ENCODE peak calls at places on chromosomes 4 and X, in ten cellular contexts. One of them, this sample, is unnamed.

GRCh38 chrX:20267924-20268701 is 1.4 kb upstream of the RPS6KA3 start:
- DNase-seq in ovary: peak
- DNase-seq in CD8-positive, alpha-beta T cell: peak
- DNase-seq in K562: peak
- DNase-seq in PC-9: no peak
- DNase-seq in stomach: peak
- DNase-seq in spleen: peak
- DNase-seq in brain microvascular endothelial cell: no peak
- DNase-seq in A549: no peak
- DNase-seq in IMR-90: no peak
- DNase-seq in this sample: peak

GRCh38 chrX:1462596-1463251 is 10.0 kb upstream of the ASMTL start:
- DNase-seq in K562: no peak
- DNase-seq in PC-9: no peak
- DNase-seq in IMR-90: peak
- DNase-seq in stomach: peak
- DNase-seq in spleen: peak
- DNase-seq in A549: peak
- DNase-seq in ovary: no peak
- DNase-seq in brain microvascular endothelial cell: peak
- DNase-seq in CD8-positive, alpha-beta T cell: peak
- DNase-seq in this sample: peak

GRCh38 chrX:39782276-39782675 is 315.5 kb downstream of the BCOR start:
- DNase-seq in ovary: no peak
- DNase-seq in brain microvascular endothelial cell: no peak
- DNase-seq in IMR-90: no peak
- DNase-seq in A549: no peak
- DNase-seq in CD8-positive, alpha-beta T cell: no peak
- DNase-seq in stomach: no peak
- DNase-seq in K562: no peak
- DNase-seq in spleen: peak
- DNase-seq in PC-9: no peak
- DNase-seq in this sample: no peak

GRCh38 chr4:128357286-128357685 is 69.7 kb upstream of the PGRMC2 start:
- DNase-seq in PC-9: no peak
- DNase-seq in ovary: no peak
- DNase-seq in CD8-positive, alpha-beta T cell: no peak
- DNase-seq in IMR-90: no peak
- DNase-seq in brain microvascular endothelial cell: no peak
- DNase-seq in A549: no peak
- DNase-seq in spleen: no peak
- DNase-seq in K562: no peak
- DNase-seq in stomach: no peak
- DNase-seq in this sample: no peak

GRCh38 chr4:3630934-3631585 is 98.8 kb upstream of the LRPAP1 start:
- DNase-seq in CD8-positive, alpha-beta T cell: no peak
- DNase-seq in A549: no peak
- DNase-seq in IMR-90: no peak
- DNase-seq in brain microvascular endothelial cell: no peak
- DNase-seq in spleen: peak
- DNase-seq in K562: no peak
- DNase-seq in ovary: no peak
- DNase-seq in stomach: no peak
- DNase-seq in PC-9: no peak
- DNase-seq in this sample: no peak

GRCh38 chr4:95742872-95743271 is 97.0 kb upstream of the PDHA2 start:
- DNase-seq in spleen: no peak
- DNase-seq in K562: no peak
- DNase-seq in A549: no peak
- DNase-seq in IMR-90: no peak
- DNase-seq in CD8-positive, alpha-beta T cell: no peak
- DNase-seq in brain microvascular endothelial cell: no peak
- DNase-seq in stomach: no peak
- DNase-seq in ovary: no peak
- DNase-seq in PC-9: no peak
- DNase-seq in this sample: no peak

GRCh38 chr4:38950734-38951133 is 81.5 kb downstream of the TMEM156 start:
- DNase-seq in K562: no peak
- DNase-seq in brain microvascular endothelial cell: no peak
- DNase-seq in IMR-90: peak
- DNase-seq in CD8-positive, alpha-beta T cell: no peak
- DNase-seq in stomach: no peak
- DNase-seq in A549: no peak
- DNase-seq in spleen: no peak
- DNase-seq in ovary: no peak
- DNase-seq in PC-9: no peak
- DNase-seq in this sample: no peak

GRCh38 chr4:176238157-176238608 is 30.8 kb downstream of the ASB5 start:
- DNase-seq in PC-9: no peak
- DNase-seq in stomach: no peak
- DNase-seq in A549: no peak
- DNase-seq in brain microvascular endothelial cell: peak
- DNase-seq in CD8-positive, alpha-beta T cell: no peak
- DNase-seq in ovary: no peak
- DNase-seq in IMR-90: peak
- DNase-seq in spleen: no peak
- DNase-seq in K562: no peak
- DNase-seq in this sample: no peak

GRCh38 chr4:128228778-128229457 is 58.7 kb downstream of the PGRMC2 start:
- DNase-seq in CD8-positive, alpha-beta T cell: no peak
- DNase-seq in stomach: no peak
- DNase-seq in K562: no peak
- DNase-seq in A549: no peak
- DNase-seq in spleen: no peak
- DNase-seq in IMR-90: peak
- DNase-seq in brain microvascular endothelial cell: no peak
- DNase-seq in ovary: no peak
- DNase-seq in PC-9: no peak
- DNase-seq in this sample: no peak

GRCh38 chr4:47373729-47374128 is 89.8 kb downstream of the COMMD8 start:
- DNase-seq in IMR-90: no peak
- DNase-seq in CD8-positive, alpha-beta T cell: no peak
- DNase-seq in stomach: no peak
- DNase-seq in K562: no peak
- DNase-seq in spleen: no peak
- DNase-seq in ovary: no peak
- DNase-seq in brain microvascular endothelial cell: no peak
- DNase-seq in PC-9: no peak
- DNase-seq in A549: no peak
- DNase-seq in this sample: no peak

GRCh38 chrX:22399793-22400192 is 127.1 kb downstream of the CBLL2 start:
- DNase-seq in PC-9: peak
- DNase-seq in CD8-positive, alpha-beta T cell: no peak
- DNase-seq in stomach: no peak
- DNase-seq in K562: no peak
- DNase-seq in ovary: no peak
- DNase-seq in spleen: no peak
- DNase-seq in A549: peak
- DNase-seq in brain microvascular endothelial cell: peak
- DNase-seq in IMR-90: peak
- DNase-seq in this sample: no peak

GRCh38 chr4:174210952-174211490 is 72.4 kb downstream of the FBXO8 start:
- DNase-seq in PC-9: no peak
- DNase-seq in A549: no peak
- DNase-seq in ovary: no peak
- DNase-seq in spleen: no peak
- DNase-seq in IMR-90: peak
- DNase-seq in K562: no peak
- DNase-seq in brain microvascular endothelial cell: no peak
- DNase-seq in CD8-positive, alpha-beta T cell: no peak
- DNase-seq in stomach: no peak
- DNase-seq in this sample: no peak

GRCh38 chrX:154750301-154751120 is at the start of gene GAB3:
- DNase-seq in ovary: peak
- DNase-seq in IMR-90: peak
- DNase-seq in brain microvascular endothelial cell: no peak
- DNase-seq in stomach: peak
- DNase-seq in CD8-positive, alpha-beta T cell: no peak
- DNase-seq in K562: peak
- DNase-seq in PC-9: no peak
- DNase-seq in A549: no peak
- DNase-seq in spleen: peak
- DNase-seq in this sample: no peak

GRCh38 chr4:152936446-152937279 is 540 bp downstream of the FHDC1 start:
- DNase-seq in A549: peak
- DNase-seq in CD8-positive, alpha-beta T cell: no peak
- DNase-seq in spleen: peak
- DNase-seq in ovary: peak
- DNase-seq in stomach: peak
- DNase-seq in K562: peak
- DNase-seq in PC-9: no peak
- DNase-seq in IMR-90: peak
- DNase-seq in brain microvascular endothelial cell: no peak
- DNase-seq in this sample: no peak

GRCh38 chr4:71587995-71588394 is 195.9 kb downstream of the GC start:
- DNase-seq in spleen: no peak
- DNase-seq in brain microvascular endothelial cell: no peak
- DNase-seq in stomach: no peak
- DNase-seq in ovary: no peak
- DNase-seq in A549: no peak
- DNase-seq in CD8-positive, alpha-beta T cell: no peak
- DNase-seq in PC-9: no peak
- DNase-seq in IMR-90: no peak
- DNase-seq in K562: no peak
- DNase-seq in this sample: no peak

GRCh38 chr4:188971125-188971524 is 831.9 kb downstream of the TRIML1 start:
- DNase-seq in ovary: no peak
- DNase-seq in PC-9: no peak
- DNase-seq in IMR-90: peak
- DNase-seq in spleen: no peak
- DNase-seq in stomach: no peak
- DNase-seq in A549: peak
- DNase-seq in K562: no peak
- DNase-seq in CD8-positive, alpha-beta T cell: no peak
- DNase-seq in brain microvascular endothelial cell: peak
- DNase-seq in this sample: no peak

GRCh38 chr4:137124278-137124932 is 407.9 kb downstream of the PCDH18 start:
- DNase-seq in CD8-positive, alpha-beta T cell: no peak
- DNase-seq in ovary: no peak
- DNase-seq in brain microvascular endothelial cell: peak
- DNase-seq in IMR-90: peak
- DNase-seq in spleen: no peak
- DNase-seq in A549: peak
- DNase-seq in stomach: no peak
- DNase-seq in PC-9: peak
- DNase-seq in K562: no peak
- DNase-seq in this sample: no peak
- H3K4me3 ChIP-seq in CD8-positive, alpha-beta T cell: no peak
- H3K4me3 ChIP-seq in ovary: peak
- H3K4me3 ChIP-seq in brain microvascular endothelial cell: peak
- H3K4me3 ChIP-seq in IMR-90: peak
- H3K4me3 ChIP-seq in spleen: peak
- H3K4me3 ChIP-seq in A549: peak
- H3K4me3 ChIP-seq in stomach: peak
- H3K4me3 ChIP-seq in PC-9: peak
- H3K4me3 ChIP-seq in K562: no peak
- H3K4me3 ChIP-seq in this sample: peak

DNA sequence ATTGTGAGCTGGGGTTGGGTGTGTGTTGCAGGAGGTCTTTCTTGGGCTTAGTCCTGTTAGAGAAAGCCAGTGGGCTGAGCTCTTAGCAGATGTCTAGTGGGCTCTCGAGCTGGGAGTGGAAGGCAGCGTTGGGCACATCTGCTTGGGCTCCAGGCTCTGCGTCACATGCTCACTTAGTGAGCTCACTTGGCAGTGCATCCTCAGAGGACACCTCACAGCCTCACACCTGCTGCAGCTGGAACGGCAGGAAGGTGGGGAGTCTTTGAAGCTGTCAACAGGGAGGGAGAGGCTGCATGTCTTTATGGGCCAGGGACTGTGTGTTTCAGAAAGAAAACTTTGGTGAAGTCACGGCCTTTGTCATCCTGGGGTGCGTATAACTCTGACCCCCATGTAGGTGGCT is 82.2 kb downstream of the PSAPL1 start:
- DNase-seq in ovary: no peak
- DNase-seq in spleen: no peak
- DNase-seq in K562: no peak
- DNase-seq in stomach: no peak
- DNase-seq in A549: no peak
- DNase-seq in PC-9: no peak
- DNase-seq in brain microvascular endothelial cell: no peak
- DNase-seq in IMR-90: no peak
- DNase-seq in CD8-positive, alpha-beta T cell: no peak
- DNase-seq in this sample: no peak
- H3K27ac ChIP-seq in ovary: no peak
- H3K27ac ChIP-seq in spleen: no peak
- H3K27ac ChIP-seq in K562: no peak
- H3K27ac ChIP-seq in stomach: no peak
- H3K27ac ChIP-seq in A549: no peak
- H3K27ac ChIP-seq in PC-9: no peak
- H3K27ac ChIP-seq in brain microvascular endothelial cell: no peak
- H3K27ac ChIP-seq in IMR-90: no peak
- H3K27ac ChIP-seq in CD8-positive, alpha-beta T cell: no peak
- H3K27ac ChIP-seq in this sample: no peak

DNA sequence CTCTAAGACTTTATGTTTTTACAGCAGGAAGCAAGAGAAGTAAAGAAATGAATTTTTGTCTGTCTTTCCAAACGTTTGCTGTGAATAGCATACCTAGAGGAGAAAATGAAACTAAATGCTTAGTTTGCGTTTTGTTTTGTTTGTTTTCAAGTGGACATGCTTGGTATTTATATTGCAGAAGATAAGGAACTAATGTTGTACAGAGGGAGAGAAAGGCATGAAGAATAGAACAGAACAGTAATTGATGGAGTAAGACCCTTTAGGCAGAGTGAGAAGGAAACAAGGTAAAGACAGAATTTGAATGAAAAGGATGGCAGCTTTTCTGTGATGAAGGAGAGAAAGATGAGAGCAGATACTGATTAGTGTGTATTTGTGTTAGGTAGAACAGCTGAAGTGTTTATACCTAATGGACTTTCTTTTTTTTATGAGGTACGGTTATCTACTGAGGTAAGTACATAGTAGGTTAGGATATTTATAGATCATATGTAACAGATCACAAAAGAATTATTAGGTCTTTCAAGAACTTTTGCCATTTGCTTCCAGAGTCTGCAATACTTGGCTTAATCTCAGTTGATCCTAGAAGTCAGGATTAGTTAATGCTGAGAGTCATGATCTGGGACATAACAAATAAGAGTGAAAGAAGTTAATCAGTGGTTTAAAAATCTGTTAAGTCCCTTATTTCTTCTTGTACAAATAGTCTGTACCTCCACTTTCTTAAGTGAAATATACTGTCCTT is 36.9 kb downstream of the FABP2 start:
- DNase-seq in A549: peak
- DNase-seq in stomach: no peak
- DNase-seq in PC-9: no peak
- DNase-seq in K562: no peak
- DNase-seq in ovary: no peak
- DNase-seq in CD8-positive, alpha-beta T cell: no peak
- DNase-seq in spleen: no peak
- DNase-seq in IMR-90: peak
- DNase-seq in brain microvascular endothelial cell: no peak
- DNase-seq in this sample: no peak
- H3K4me3 ChIP-seq in A549: peak
- H3K4me3 ChIP-seq in stomach: no peak
- H3K4me3 ChIP-seq in PC-9: no peak
- H3K4me3 ChIP-seq in K562: no peak
- H3K4me3 ChIP-seq in ovary: no peak
- H3K4me3 ChIP-seq in CD8-positive, alpha-beta T cell: no peak
- H3K4me3 ChIP-seq in spleen: no peak
- H3K4me3 ChIP-seq in IMR-90: peak
- H3K4me3 ChIP-seq in brain microvascular endothelial cell: peak
- H3K4me3 ChIP-seq in this sample: peak

GRCh38 chr4:991451-992296 is 1.5 kb downstream of the SLC26A1 start:
- DNase-seq in A549: no peak
- DNase-seq in IMR-90: no peak
- DNase-seq in stomach: no peak
- DNase-seq in CD8-positive, alpha-beta T cell: no peak
- DNase-seq in PC-9: no peak
- DNase-seq in K562: no peak
- DNase-seq in ovary: peak
- DNase-seq in brain microvascular endothelial cell: no peak
- DNase-seq in spleen: no peak
- DNase-seq in this sample: no peak
- H3K27ac ChIP-seq in A549: peak
- H3K27ac ChIP-seq in IMR-90: no peak
- H3K27ac ChIP-seq in stomach: peak
- H3K27ac ChIP-seq in CD8-positive, alpha-beta T cell: no peak
- H3K27ac ChIP-seq in PC-9: no peak
- H3K27ac ChIP-seq in K562: peak
- H3K27ac ChIP-seq in ovary: no peak
- H3K27ac ChIP-seq in brain microvascular endothelial cell: no peak
- H3K27ac ChIP-seq in spleen: peak
- H3K27ac ChIP-seq in this sample: no peak

This sample was measured in coronary artery.